ENCODE peak calls at places on chromosomes 12 and 14, in seven cellular contexts. W is psoas muscle; Z is right cardiac atrium; R is CD8-positive, alpha-beta memory T cell; D is coronary artery; H is tibial nerve; X is iPS DF 6.9. Q is an unnamed sample.

GRCh38 chr12:67439611-67440010 is 170.5 kb downstream of the CAND1 start:
- DNase-seq in X (no peak), H (no peak), D (no peak), R (no peak), Z (no peak), W (no peak), Q (no peak)

GRCh38 chr12:123097521-123098084 is 53.3 kb downstream of the PITPNM2 start:
- DNase-seq in Z (peak; percentile 82), W (peak; percentile 92), R (no peak), X (no peak), D (no peak), H (no peak), Q (no peak)

GRCh38 chr12:95607642-95608041 is 56.4 kb upstream of the USP44 start:
- DNase-seq in W (no peak), R (no peak), X (no peak), Z (no peak), D (no peak), H (no peak), Q (no peak)

GRCh38 chr12:3197131-3197818 is 120.1 kb downstream of the TSPAN9 start:
- DNase-seq in D (no peak), X (no peak), R (no peak), H (no peak), Z (no peak), W (no peak), Q (no peak)

GRCh38 chr12:131287938-131288797 is 334.5 kb downstream of the ADGRD1 start:
- DNase-seq in X (no peak), R (no peak), W (peak; percentile 28), Z (no peak), D (no peak), H (peak; percentile 4), Q (no peak)

GRCh38 chr12:67354322-67354721 is 85.2 kb downstream of the CAND1 start:
- DNase-seq in Z (peak; percentile 35), R (no peak), D (no peak), X (no peak), H (no peak), W (no peak), Q (no peak)

GRCh38 chr14:24251880-24252288 is 9.5 kb upstream of the TINF2 start:
- DNase-seq in D (no peak), H (no peak), Z (no peak), W (no peak), R (no peak), X (no peak), Q (no peak)

GRCh38 chr12:54565658-54566552 is 16.5 kb downstream of the PDE1B start:
- DNase-seq in Z (no peak), R (no peak), W (no peak), X (no peak), H (no peak), D (no peak), Q (no peak)

GRCh38 chr14:24132061-24132685 is 1.7 kb downstream of the FITM1 start:
- DNase-seq in Z (peak; percentile 72), X (no peak), H (no peak), D (no peak), R (no peak), W (peak; percentile 70), Q (no peak)

GRCh38 chr14:87233266-87233665 is 759.7 kb downstream of the GALC start:
- DNase-seq in R (no peak), Z (no peak), D (no peak), H (no peak), W (no peak), X (no peak), Q (no peak)

GRCh38 chr12:27785882-27786570 is 6.0 kb upstream of the MANSC4 start:
- DNase-seq in H (no peak), X (no peak), W (no peak), D (no peak), R (no peak), Z (no peak), Q (no peak)

GRCh38 chr14:59301354-59301753 is 112.9 kb downstream of the DAAM1 start:
- DNase-seq in H (no peak), R (no peak), Z (no peak), X (no peak), D (no peak), W (no peak), Q (peak; percentile 1)

GRCh38 chr12:50052544-50052943 is 4.9 kb upstream of the ASIC1 start:
- DNase-seq in R (no peak), X (no peak), Z (no peak), H (no peak), D (no peak), W (no peak), Q (no peak)

GRCh38 chr12:126353604-126354003 is 1288.4 kb downstream of the AACS start:
- DNase-seq in H (no peak), X (no peak), D (no peak), Z (no peak), W (no peak), R (no peak), Q (no peak)

GRCh38 chr14:19920021-19920657 is at the start of gene OR4K5:
- DNase-seq in W (no peak), X (no peak), D (no peak), R (no peak), H (no peak), Z (no peak), Q (no peak)

GRCh38 chr14:95389471-95390011 is 69.8 kb upstream of the CLMN start:
- DNase-seq in X (no peak), H (peak; percentile 67), D (peak; percentile 92), Z (peak; percentile 90), W (peak; percentile 89), R (no peak), Q (no peak)

GRCh38 chr14:95387826-95388445 is 68.2 kb upstream of the CLMN start:
- DNase-seq in W (no peak), X (no peak), R (no peak), Z (no peak), H (no peak), D (no peak), Q (no peak)

GRCh38 chr14:95385701-95386100 is 66.0 kb upstream of the CLMN start:
- DNase-seq in D (no peak), R (no peak), H (no peak), W (no peak), Z (no peak), X (no peak), Q (no peak)

GRCh38 chr14:95386536-95386935 is 66.8 kb upstream of the CLMN start:
- DNase-seq in Z (no peak), R (no peak), W (no peak), X (no peak), D (no peak), H (no peak), Q (no peak)

GRCh38 chr14:95388699-95389098 is 69.0 kb upstream of the CLMN start:
- DNase-seq in W (no peak), X (no peak), Z (no peak), R (no peak), D (no peak), H (no peak), Q (no peak)
- H3K27ac ChIP-seq in W (peak overlapping the region; percentile 0), X (no peak overlapping the region), Z (peak overlapping the region; percentile 46), R (no peak overlapping the region), D (peak overlapping the region; percentile 50), H (no peak overlapping the region), Q (no peak overlapping the region)

GRCh38 chr12:124497658-124498057 is 69.8 kb downstream of the NCOR2 start:
- DNase-seq in R (no peak), Z (peak; percentile 91), X (no peak), W (peak; percentile 88), H (peak; percentile 62), D (peak; percentile 90), Q (peak; percentile 22)

GRCh38 chr12:124495194-124495983 is 72.0 kb downstream of the NCOR2 start:
- DNase-seq in W (peak; percentile 48), H (no peak), R (no peak), X (no peak), D (no peak), Z (peak; percentile 57), Q (no peak)

GRCh38 chr12:124498178-124498869 is 69.1 kb downstream of the NCOR2 start:
- DNase-seq in Z (peak; percentile 68), D (no peak), X (no peak), R (no peak), W (peak; percentile 54), H (no peak), Q (no peak)

GRCh38 chr12:124496584-124496983 is 70.8 kb downstream of the NCOR2 start:
- DNase-seq in X (no peak), Z (peak; percentile 57), H (no peak), R (no peak), D (no peak), W (peak; percentile 54), Q (no peak)

DNA sequence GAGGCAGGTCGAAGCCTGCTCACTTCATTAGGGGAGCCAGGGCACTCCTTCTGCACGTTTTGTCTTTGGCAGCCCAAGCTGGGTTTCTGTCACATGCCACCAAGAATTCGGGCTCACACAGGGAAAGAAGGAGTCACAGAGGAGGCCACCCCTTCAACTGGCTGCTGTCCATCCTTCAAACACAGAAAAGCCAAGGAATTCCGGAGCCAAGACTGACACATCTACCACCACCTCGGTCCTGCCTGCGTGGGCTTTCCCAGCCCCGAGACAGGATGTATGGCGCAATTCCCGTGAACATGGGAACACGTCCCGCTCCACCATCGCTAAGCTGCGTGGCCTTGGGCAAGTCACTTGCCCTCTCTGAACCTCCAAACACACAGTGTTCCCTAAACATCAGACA is 70.4 kb downstream of the NCOR2 start:
- DNase-seq in D (no peak), H (no peak), W (peak; percentile 67), R (no peak), Z (peak; percentile 79), X (no peak), Q (no peak)
- H3K27ac ChIP-seq in D (peak overlapping the region; percentile 47), H (peak overlapping the region; percentile 44), W (peak overlapping the region; percentile 55), R (no peak overlapping the region), Z (peak overlapping the region; percentile 8), X (no peak overlapping the region), Q (peak overlapping the region; percentile 92)

DNA sequence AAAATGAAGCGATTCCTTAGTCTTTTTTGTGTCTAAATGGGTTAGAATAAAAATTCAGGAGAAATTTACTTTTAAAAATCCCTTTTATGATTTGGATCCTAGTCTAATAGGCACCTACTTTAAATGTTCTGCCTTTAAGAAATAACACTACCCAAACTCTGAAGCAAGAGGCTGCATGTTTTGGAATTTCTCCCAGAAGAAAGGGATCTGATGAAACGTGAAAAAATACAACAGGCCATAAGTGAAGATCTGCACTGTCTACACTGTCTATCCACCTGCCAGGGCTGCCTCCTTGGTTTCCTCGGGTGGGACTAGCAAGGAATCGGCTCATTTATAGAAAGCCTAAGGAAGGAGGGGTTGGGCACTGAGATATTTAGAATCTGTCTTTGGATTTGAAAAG is 22.1 kb downstream of the ACVR1B start:
- DNase-seq in R (no peak), H (no peak), Z (no peak), X (no peak), W (no peak), D (no peak), Q (no peak)
- H3K27ac ChIP-seq in R (no peak overlapping the region), H (no peak overlapping the region), Z (no peak overlapping the region), X (no peak overlapping the region), W (peak overlapping the region; percentile 33), D (no peak overlapping the region), Q (no peak overlapping the region)

DNA sequence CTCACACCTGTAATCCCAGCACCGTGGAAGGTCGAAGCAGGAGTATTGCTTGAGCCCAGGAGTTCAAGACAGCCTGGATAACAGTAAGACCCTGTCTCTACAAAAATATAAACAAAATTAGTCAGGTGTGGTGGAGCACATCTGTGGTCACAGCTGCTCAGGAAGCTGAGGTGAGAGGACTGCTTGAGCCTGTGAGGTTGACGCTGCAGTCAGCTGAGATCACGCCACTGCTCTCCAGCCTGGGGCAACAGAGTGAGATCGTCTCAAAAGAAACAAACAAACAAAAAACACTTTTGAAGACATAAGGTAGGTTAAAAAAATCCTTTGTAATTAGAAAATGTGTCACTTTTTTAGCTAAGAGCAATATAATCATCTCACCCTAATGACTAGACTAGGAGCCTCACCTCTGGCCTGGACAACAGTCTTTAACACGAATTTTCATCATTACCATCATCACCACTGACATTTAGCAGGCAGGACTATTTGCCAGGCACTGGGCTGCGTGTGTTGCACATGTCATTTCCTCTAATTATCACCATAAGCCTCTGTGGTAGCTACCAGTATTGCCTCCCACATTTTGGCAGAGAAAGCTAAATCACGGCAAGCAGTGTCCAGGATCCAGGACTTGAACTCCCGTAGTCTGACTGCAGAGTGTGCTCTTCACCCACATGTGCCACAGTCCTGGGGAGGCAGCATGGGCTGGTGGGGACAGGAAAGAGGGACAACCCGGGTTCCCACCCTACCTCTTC is 4.6 kb upstream of the SYCP3 start:
- DNase-seq in Z (no peak), W (no peak), X (no peak), D (no peak), H (no peak), R (no peak), Q (no peak)
- H3K27ac ChIP-seq in Z (no peak overlapping the region), W (no peak overlapping the region), X (no peak overlapping the region), D (no peak overlapping the region), H (peak overlapping the region; percentile 70), R (no peak overlapping the region), Q (no peak overlapping the region)

Q was measured in substantia nigra.